ENCODE peak calls at places on chromosomes 11 and 22, in four cellular contexts. H, K, Y and J are unnamed samples.

GRCh38 chr22:36027579-36027959 is 1.1 kb downstream of the RBFOX2 start:
- DNase-seq in H (no peak), K (no peak), Y (no peak), J (no peak)

GRCh38 chr11:44789466-44789865 is 62.7 kb downstream of the TSPAN18 start:
- DNase-seq in H (no peak), K (no peak), Y (no peak), J (no peak)

GRCh38 chr22:42910221-42910942 is 53.3 kb upstream of the ARFGAP3 start:
- DNase-seq in H (no peak), K (no peak), Y (peak), J (no peak)

GRCh38 chr11:3909901-3910300 is 54.4 kb downstream of the STIM1 start:
- DNase-seq in H (no peak), K (no peak), Y (no peak), J (no peak)

GRCh38 chr22:37187891-37188761 is at the start of gene C1QTNF6:
- DNase-seq in H (no peak), K (no peak), Y (no peak), J (no peak)

GRCh38 chr11:33863418-33864172 is 28.3 kb downstream of the LMO2 start:
- DNase-seq in H (no peak), K (no peak), Y (no peak), J (no peak)

GRCh38 chr11:83241291-83241946 is 44.7 kb downstream of the CCDC90B start:
- DNase-seq in H (no peak), K (no peak), Y (peak), J (peak)

GRCh38 chr11:45043755-45044475 is 93.2 kb upstream of the TP53I11 start:
- DNase-seq in H (no peak), K (no peak), Y (no peak), J (no peak)

GRCh38 chr11:19524171-19524671 is 188.4 kb upstream of the NAV2 start:
- DNase-seq in H (peak), K (no peak), Y (no peak), J (no peak)

GRCh38 chr11:68610452-68611116 is 73.8 kb upstream of the GAL start:
- DNase-seq in H (no peak), K (no peak), Y (no peak), J (no peak)

GRCh38 chr11:36305047-36305446 is 9.0 kb downstream of the PRR5L start:
- DNase-seq in H (no peak), K (no peak), Y (no peak), J (no peak)

GRCh38 chr11:33779849-33780528 is 5.7 kb upstream of the FBXO3 start:
- DNase-seq in H (no peak), K (no peak), Y (no peak), J (no peak)

GRCh38 chr11:80970016-80970516 is 1529.2 kb upstream of the TENM4 start:
- DNase-seq in H (no peak), K (no peak), Y (no peak), J (no peak)

GRCh38 chr22:29004647-29005371 is 56.8 kb downstream of the C22orf31 start:
- DNase-seq in H (peak), K (peak), Y (peak), J (peak)

GRCh38 chr22:27170491-27170890 is 513.1 kb downstream of the MIAT start:
- DNase-seq in H (no peak), K (no peak), Y (no peak), J (no peak)

GRCh38 chr11:64850979-64851567 is 6.6 kb upstream of the CDC42BPG start:
- DNase-seq in H (no peak), K (no peak), Y (no peak), J (no peak)

GRCh38 chr11:112366777-112367176 is 106.1 kb upstream of the PLET1 start:
- DNase-seq in H (no peak), K (no peak), Y (no peak), J (no peak)

GRCh38 chr11:101553891-101554292 is 29.9 kb downstream of the TRPC6 start:
- DNase-seq in H (no peak), K (no peak), Y (no peak), J (no peak)

GRCh38 chr11:776459-777287 is 614 bp downstream of the GATD1 start:
- DNase-seq in H (no peak), K (no peak), Y (no peak), J (peak)

GRCh38 chr11:2436013-2436520 is 8.2 kb downstream of the TRPM5 start:
- DNase-seq in H (no peak), K (no peak), Y (no peak), J (no peak)

GRCh38 chr22:20992056-20992442 is 9.9 kb downstream of the THAP7 start:
- DNase-seq in H (no peak), K (no peak), Y (no peak), J (no peak)

GRCh38 chr11:117220999-117221774 is 10.7 kb downstream of the PCSK7 start:
- DNase-seq in H (no peak), K (no peak), Y (no peak), J (no peak)